ENCODE peak calls at places on chromosome 22, in four cellular contexts. U is psoas muscle, Q is tibial artery, D is choroid plexus epithelial cell. H is an unnamed sample.

GRCh38 chr22:35334010-35334409 is 34.3 kb downstream of the TOM1 start:
- DNase-seq in U (no peak), Q (no peak), D (no peak), H (no peak)

GRCh38 chr22:17732251-17732854 is 41.9 kb downstream of the BID start:
- DNase-seq in U (no peak), Q (peak), D (no peak), H (no peak)

GRCh38 chr22:48555606-48556005 is 1272.1 kb downstream of the BRD1 start:
- DNase-seq in U (no peak), Q (no peak), D (no peak), H (no peak)

GRCh38 chr22:17110791-17111550 is 10.2 kb downstream of the TMEM121B start:
- DNase-seq in U (no peak), Q (no peak), D (no peak), H (no peak)

GRCh38 chr22:48380016-48380665 is 1447.5 kb downstream of the BRD1 start:
- DNase-seq in U (no peak), Q (peak), D (no peak), H (no peak)

GRCh38 chr22:38868886-38869381 is 3.1 kb downstream of the CBX6 start:
- DNase-seq in U (peak), Q (peak), D (peak), H (peak)

GRCh38 chr22:24952837-24953293 is 349 bp downstream of the KIAA1671 start:
- DNase-seq in U (peak), Q (peak), D (peak), H (peak)

GRCh38 chr22:35589071-35589735 is 27.9 kb downstream of the MB start:
- DNase-seq in U (peak), Q (no peak), D (peak), H (peak)

GRCh38 chr22:48937032-48937639 is 890.5 kb downstream of the BRD1 start:
- DNase-seq in U (no peak), Q (peak), D (no peak), H (no peak)

GRCh38 chr22:41367680-41368542 is 13.8 kb upstream of the TEF start:
- DNase-seq in U (no peak), Q (peak), D (peak), H (no peak)

GRCh38 chr22:49672013-49672516 is 155.6 kb downstream of the BRD1 start:
- DNase-seq in U (no peak), Q (no peak), D (no peak), H (no peak)

GRCh38 chr22:46769191-46769675 is 6.8 kb downstream of the TBC1D22A start:
- DNase-seq in U (peak), Q (no peak), D (no peak), H (no peak)

GRCh38 chr22:39818050-39818449 is 75.5 kb downstream of the ENTHD1 start:
- DNase-seq in U (no peak), Q (no peak), D (peak), H (no peak)

GRCh38 chr22:47129902-47130301 is 367.5 kb downstream of the TBC1D22A start:
- DNase-seq in U (no peak), Q (peak), D (no peak), H (peak)

GRCh38 chr22:46848227-46848626 is 85.8 kb downstream of the TBC1D22A start:
- DNase-seq in U (no peak), Q (no peak), D (peak), H (no peak)

GRCh38 chr22:36294801-36295200 is 41.9 kb downstream of the APOL1 start:
- DNase-seq in U (peak), Q (peak), D (no peak), H (no peak)

GRCh38 chr22:49967333-49968241 is 7.0 kb downstream of the PIM3 start:
- DNase-seq in U (peak), Q (peak), D (no peak), H (no peak)

GRCh38 chr22:35191412-35191811 is 65.9 kb upstream of the HMGXB4 start:
- DNase-seq in U (no peak), Q (no peak), D (no peak), H (peak)

GRCh38 chr22:49685686-49686085 is 142.0 kb downstream of the BRD1 start:
- DNase-seq in U (no peak), Q (peak), D (no peak), H (no peak)

GRCh38 chr22:22150457-22150856 is 94.1 kb upstream of the VPREB1 start:
- DNase-seq in U (no peak), Q (no peak), D (no peak), H (no peak)
- TF ChIP-seq CTCF in U (no peak), Q (no peak), D (no peak), H (no peak)

DNA sequence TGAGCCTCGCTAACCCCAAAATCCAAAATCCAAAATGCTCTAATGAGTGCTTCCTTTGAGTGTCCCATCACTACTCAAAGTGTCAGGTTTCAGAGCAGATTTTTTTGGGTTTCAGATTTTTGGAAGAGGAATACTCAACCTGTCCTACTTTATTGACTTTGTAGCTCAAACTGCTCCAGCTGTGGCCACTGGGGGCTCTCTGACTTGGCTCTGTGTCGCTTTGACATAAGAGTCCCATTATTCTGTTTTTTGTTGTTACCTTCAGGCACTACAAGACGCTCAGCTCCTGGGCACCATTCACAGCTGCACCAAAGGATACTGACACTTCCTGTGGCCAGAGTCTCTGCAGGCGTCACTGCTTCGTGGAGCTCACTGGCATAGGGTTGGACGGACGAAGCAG is 41.1 kb downstream of the PHF21B start:
- DNase-seq in U (no peak), Q (no peak), D (peak), H (no peak)
- TF ChIP-seq CTCF in U (no peak), Q (no peak), D (peak), H (no peak)

GRCh38 chr22:31891366-31892079 is 52.8 kb upstream of the YWHAH start:
- DNase-seq in U (no peak), Q (no peak), D (no peak), H (no peak)
- TF ChIP-seq CTCF in U (no peak), Q (no peak), D (no peak), H (no peak)

DNA sequence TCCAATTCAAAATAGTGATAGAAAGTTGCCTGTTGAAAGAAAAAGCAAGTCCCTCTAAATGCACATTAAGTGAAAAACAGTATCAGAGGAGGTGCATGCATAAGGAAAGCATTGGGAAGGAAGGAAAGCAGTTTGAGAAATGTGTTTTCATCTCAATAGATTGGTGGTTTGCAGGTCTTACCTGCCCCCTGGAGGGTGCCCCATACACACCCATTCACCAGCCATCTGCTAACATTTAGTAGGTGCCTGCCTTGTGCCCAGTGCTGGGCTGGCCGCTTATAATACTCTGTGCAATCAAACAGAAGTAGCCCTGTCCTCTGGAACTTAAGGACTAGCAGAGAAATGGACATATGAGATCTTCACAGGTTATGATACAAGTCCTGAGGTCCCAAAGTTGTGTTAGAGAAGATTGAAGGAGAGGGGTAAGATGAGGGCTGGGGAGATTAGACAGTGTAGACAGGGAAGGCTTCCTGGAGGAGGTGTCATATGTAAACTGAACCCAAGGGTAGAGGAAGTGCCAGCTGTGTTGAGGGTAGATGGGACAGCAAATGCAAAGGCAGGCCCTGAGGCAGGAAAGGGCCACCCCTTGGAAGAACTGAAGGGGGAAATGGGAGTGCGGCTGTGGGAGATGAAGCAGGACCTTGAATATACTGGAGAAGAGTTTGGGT is 184.2 kb downstream of the MN1 start:
- DNase-seq in U (no peak), Q (no peak), D (no peak), H (peak)
- TF ChIP-seq CTCF in U (no peak), Q (no peak), D (peak), H (no peak)

DNA sequence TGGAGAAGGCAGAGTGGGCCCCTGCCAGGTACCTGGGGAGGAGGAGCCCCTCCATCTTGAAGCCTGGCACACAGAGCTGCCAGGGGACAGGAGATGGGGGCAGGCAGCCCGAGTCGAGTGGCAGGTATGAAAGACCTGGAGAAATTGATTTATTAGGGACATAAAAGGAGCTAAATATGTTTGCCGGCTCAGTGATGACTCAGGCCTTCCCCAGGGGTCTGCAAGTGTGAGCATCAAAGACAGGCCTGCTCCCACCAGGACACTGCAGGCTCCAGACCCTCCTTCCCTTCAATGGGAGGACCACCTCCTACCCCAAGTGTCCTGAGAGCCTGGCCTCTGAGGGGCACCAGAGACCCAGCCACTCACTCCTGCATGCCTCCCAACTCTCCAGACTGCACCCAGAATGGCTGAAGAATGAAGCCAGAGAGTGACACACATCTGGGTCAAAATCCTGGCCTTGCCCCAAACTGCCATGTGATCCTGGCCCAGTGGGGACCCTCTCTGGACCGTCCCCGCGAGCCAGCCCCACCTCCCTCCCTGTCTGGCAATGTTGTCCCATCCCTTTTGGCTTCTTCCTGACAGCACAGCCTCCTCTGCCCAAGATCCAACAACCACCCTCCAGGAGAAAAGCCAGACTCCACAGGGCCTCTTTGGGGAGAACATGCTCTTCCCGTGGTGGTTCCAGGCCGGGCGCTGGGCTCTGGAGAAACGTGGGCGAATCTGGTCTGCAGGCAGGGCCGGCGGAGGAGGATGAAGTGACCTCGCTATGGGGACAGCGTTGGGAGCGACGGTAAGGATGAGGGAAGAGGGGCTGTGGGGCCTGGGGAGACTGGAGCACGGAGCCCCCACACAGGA is 36.2 kb downstream of the CYTH4 start:
- DNase-seq in U (no peak), Q (no peak), D (no peak), H (no peak)
- TF ChIP-seq CTCF in U (no peak), Q (no peak), D (peak), H (no peak)

GRCh38 chr22:28743852-28744251 is 2.0 kb downstream of the HSCB start:
- DNase-seq in U (no peak), Q (no peak), D (no peak), H (no peak)

GRCh38 chr22:28741200-28741757 is 341 bp downstream of the CHEK2 start:
- DNase-seq in U (no peak), Q (no peak), D (no peak), H (no peak)

GRCh38 chr22:28736296-28737155 is 5.1 kb downstream of the CHEK2 start:
- DNase-seq in U (no peak), Q (no peak), D (no peak), H (no peak)

GRCh38 chr22:28742562-28742962 is 723 bp downstream of the HSCB start:
- DNase-seq in U (no peak), Q (no peak), D (no peak), H (no peak)

GRCh38 chr22:28741758-28742561 is at the start of the genes CHEK2 and HSCB:
- DNase-seq in U (peak), Q (peak), D (peak), H (peak)
- TF ChIP-seq CTCF in U (peak), Q (no peak), D (no peak), H (no peak)